ENCODE peak calls at places on chromosomes 16 and 17, in four cellular contexts. J is choroid plexus epithelial cell; U is CD4-positive, alpha-beta T cell; O is brain microvascular endothelial cell. X is an unnamed sample.

GRCh38 chr16:19239756-19240155 is 45.8 kb upstream of the CLEC19A start:
- DNase-seq in J (no peak), U (no peak), O (no peak), X (no peak)

GRCh38 chr16:8355714-8356113 is 234.6 kb downstream of the TMEM114 start:
- DNase-seq in U (no peak), J (no peak), O (no peak), X (no peak)

GRCh38 chr16:69482410-69482951 is 58.1 kb downstream of the CYB5B start:
- DNase-seq in O (peak; percentile 29), J (peak; percentile 58), U (no peak), X (no peak)

GRCh38 chr16:63922563-63922962 is 1199.3 kb downstream of the CDH11 start:
- DNase-seq in J (no peak), U (no peak), O (no peak), X (no peak)

GRCh38 chr17:28008526-28008925 is 34.0 kb upstream of the NLK start:
- DNase-seq in J (peak; percentile 78), U (no peak), O (peak; percentile 69), X (peak; percentile 29)

GRCh38 chr17:17120716-17121115 is 78.5 kb downstream of the MPRIP start:
- DNase-seq in O (no peak), J (peak; percentile 53), U (no peak), X (no peak)

GRCh38 chr16:88880226-88881051 is 14.0 kb upstream of the PABPN1L start:
- DNase-seq in J (no peak), O (no peak), U (no peak), X (no peak)

GRCh38 chr17:64219571-64219970 is 43.5 kb downstream of the TEX2 start:
- DNase-seq in J (no peak), U (no peak), O (no peak), X (no peak)

GRCh38 chr16:19718624-19718965 is 524 bp downstream of the IQCK start:
- DNase-seq in O (no peak), J (peak; percentile 31), U (no peak), X (no peak)

GRCh38 chr16:57640612-57641011 is 12.2 kb downstream of the ADGRG1 start:
- DNase-seq in J (no peak), O (no peak), U (no peak), X (no peak)

GRCh38 chr16:64830653-64831052 is 291.2 kb downstream of the CDH11 start:
- DNase-seq in O (peak; percentile 16), U (no peak), J (peak; percentile 77), X (no peak)

GRCh38 chr16:28880589-28880915 is 2.3 kb downstream of the ATP2A1 start:
- DNase-seq in U (no peak), O (no peak), J (no peak), X (no peak)
- TF ChIP-seq CTCF in U (no peak), O (no peak), J (no peak), X (no peak)

DNA sequence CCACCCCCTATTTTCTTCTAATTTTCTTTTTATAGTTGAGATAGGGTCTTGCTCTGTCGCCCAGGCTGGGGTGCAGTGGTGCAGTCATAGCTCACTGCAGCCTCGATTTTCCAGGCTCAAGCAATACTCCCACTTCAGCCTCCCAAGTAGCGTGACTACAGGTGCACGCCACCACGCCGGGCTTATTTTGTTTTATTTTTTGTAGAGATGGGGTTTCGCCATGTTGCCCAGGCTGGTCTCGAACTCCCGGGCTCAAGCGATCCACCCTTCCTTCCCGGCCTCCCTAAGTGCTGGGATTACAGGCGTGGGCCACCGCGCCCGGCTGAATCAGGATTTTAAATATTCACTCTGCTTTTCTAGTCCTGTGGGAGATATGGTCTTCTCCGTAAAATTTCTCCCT is 941 bp upstream of the GDPD1 start:
- DNase-seq in J (no peak), U (no peak), O (no peak), X (no peak)
- TF ChIP-seq CTCF in J (no peak), U (no peak), O (no peak), X (no peak)

GRCh38 chr17:74601944-74602572 is 10.0 kb upstream of the CD300LD start:
- DNase-seq in O (peak; percentile 18), U (peak; percentile 6), J (peak; percentile 54), X (peak; percentile 54)
- TF ChIP-seq CTCF in O (peak; percentile 55), U (peak; percentile 71), J (peak; percentile 71), X (peak; percentile 72)

GRCh38 chr16:4868046-4868445 is 20.8 kb downstream of the UBN1 start:
- DNase-seq in U (no peak), J (no peak), O (no peak), X (no peak)

GRCh38 chr16:4862639-4863038 is 15.4 kb downstream of the UBN1 start:
- DNase-seq in J (no peak), U (no peak), O (no peak), X (no peak)

GRCh38 chr16:4864728-4865127 is 17.4 kb downstream of the UBN1 start:
- DNase-seq in U (no peak), J (no peak), O (no peak), X (no peak)

GRCh38 chr16:4866586-4866985 is 19.3 kb downstream of the UBN1 start:
- DNase-seq in J (no peak), O (no peak), U (no peak), X (no peak)

GRCh38 chr16:4865231-4865860 is 18.1 kb downstream of the UBN1 start:
- DNase-seq in O (no peak), U (no peak), J (no peak), X (no peak)
- TF ChIP-seq CTCF in O (no peak), U (no peak), J (no peak), X (no peak)

GRCh38 chr17:7479389-7480192 is at the start of gene ZBTB4:
- DNase-seq in O (no peak), U (peak; percentile 67), J (peak; percentile 41), X (peak; percentile 35)

GRCh38 chr17:7483238-7484066 is 714 bp upstream of the POLR2A start:
- DNase-seq in O (peak; percentile 91), U (peak; percentile 96), J (peak; percentile 96), X (peak; percentile 84)

GRCh38 chr17:7486181-7486580 is 2.0 kb downstream of the POLR2A start:
- DNase-seq in J (peak; percentile 47), U (no peak), O (no peak), X (no peak)

GRCh38 chr17:7484964-7485377 is 805 bp downstream of the POLR2A start:
- DNase-seq in O (no peak), J (no peak), U (no peak), X (no peak)

DNA sequence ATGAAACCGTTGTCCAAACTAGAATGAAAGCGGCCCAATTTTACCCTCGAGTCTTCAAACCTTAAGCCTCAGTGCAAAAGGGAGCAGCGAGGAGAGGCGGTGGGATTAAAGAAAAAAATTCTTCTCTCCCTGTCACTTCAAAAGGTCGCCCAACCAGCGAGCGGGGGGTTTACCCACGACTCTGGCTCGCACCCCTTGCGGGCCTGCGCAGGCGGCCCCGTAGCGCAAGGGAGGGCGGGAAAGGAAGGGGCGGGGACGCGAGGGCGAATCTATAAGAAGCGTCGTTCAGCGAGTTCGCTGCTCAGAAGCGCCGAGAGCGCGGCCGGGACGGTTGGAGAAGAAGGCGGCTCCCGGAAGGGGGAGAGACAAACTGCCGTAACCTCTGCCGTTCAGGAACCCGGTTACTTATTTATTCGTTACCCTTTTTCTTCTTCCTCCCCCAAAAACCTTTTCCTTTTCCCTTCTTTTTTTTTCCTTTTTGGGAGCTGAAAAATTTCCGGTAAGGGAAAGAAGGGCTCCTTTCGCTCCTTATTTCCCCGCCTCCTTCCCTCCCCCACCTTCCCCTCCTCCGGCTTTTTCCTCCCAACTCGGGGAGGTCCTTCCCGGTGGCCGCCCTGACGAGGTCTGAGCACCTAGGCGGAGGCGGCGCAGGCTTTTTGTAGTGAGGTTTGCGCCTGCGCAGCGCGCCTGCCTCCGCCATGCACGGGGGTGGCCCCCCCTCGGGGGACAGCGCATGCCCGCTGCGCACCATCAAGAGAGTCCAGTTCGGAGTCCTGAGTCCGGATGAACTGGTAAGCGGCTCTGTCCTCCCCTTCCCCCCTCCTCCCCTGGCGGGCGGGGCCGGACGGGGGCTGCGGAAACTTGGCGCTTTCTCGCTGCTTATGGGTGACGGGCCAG is at the start of gene POLR2A:
- DNase-seq in O (peak; percentile 95), J (peak; percentile 99), U (peak; percentile 97), X (peak; percentile 98)
- TF ChIP-seq CTCF in O (no peak), J (peak; percentile 27), U (no peak), X (no peak)

X was measured in neural crest cell.